ENCODE peak calls at places on chromosomes 6 and 20, in four cellular contexts. One of them, this sample, is unnamed.
A peak's percentile ranks its signal among the peaks of the same experiment; 100 is the strongest.

GRCh38 chr6:88174906-88175305 is 8.8 kb upstream of the CNR1 start:
- DNase-seq in Ammon's horn: no peak
- DNase-seq in GM20000: no peak
- DNase-seq in CD8-positive, alpha-beta T cell: no peak
- DNase-seq in this sample: no peak

GRCh38 chr6:127842562-127842961 is 58.3 kb downstream of the THEMIS start:
- DNase-seq in GM20000: no peak
- DNase-seq in Ammon's horn: no peak
- DNase-seq in CD8-positive, alpha-beta T cell: no peak
- DNase-seq in this sample: no peak

GRCh38 chr6:31575335-31575901 is at the start of gene TNF:
- DNase-seq in GM20000: peak; percentile 81
- DNase-seq in Ammon's horn: peak; percentile 53
- DNase-seq in CD8-positive, alpha-beta T cell: peak; percentile 45
- DNase-seq in this sample: peak; percentile 80

GRCh38 chr6:120935007-120935406 is 399.3 kb downstream of the TBC1D32 start:
- DNase-seq in GM20000: no peak
- DNase-seq in CD8-positive, alpha-beta T cell: no peak
- DNase-seq in Ammon's horn: no peak
- DNase-seq in this sample: no peak

GRCh38 chr20:38343107-38343797 is 3.0 kb upstream of the LBP start:
- DNase-seq in Ammon's horn: no peak
- DNase-seq in CD8-positive, alpha-beta T cell: no peak
- DNase-seq in GM20000: no peak
- DNase-seq in this sample: no peak

GRCh38 chr6:108180266-108180665 is 14.4 kb downstream of the NR2E1 start:
- DNase-seq in GM20000: no peak
- DNase-seq in CD8-positive, alpha-beta T cell: no peak
- DNase-seq in Ammon's horn: no peak
- DNase-seq in this sample: no peak

GRCh38 chr20:25209911-25210310 is 14.4 kb downstream of the ENTPD6 start:
- DNase-seq in Ammon's horn: no peak
- DNase-seq in GM20000: no peak
- DNase-seq in CD8-positive, alpha-beta T cell: no peak
- DNase-seq in this sample: no peak

GRCh38 chr6:46505693-46506512 is 14.7 kb upstream of the RCAN2 start:
- DNase-seq in CD8-positive, alpha-beta T cell: no peak
- DNase-seq in GM20000: no peak
- DNase-seq in Ammon's horn: no peak
- DNase-seq in this sample: no peak

GRCh38 chr6:121441477-121441876 is 6.0 kb downstream of the GJA1 start:
- DNase-seq in CD8-positive, alpha-beta T cell: no peak
- DNase-seq in Ammon's horn: no peak
- DNase-seq in GM20000: no peak
- DNase-seq in this sample: no peak

GRCh38 chr6:107819976-107820551 is 4.0 kb downstream of the SCML4 start:
- DNase-seq in Ammon's horn: no peak
- DNase-seq in CD8-positive, alpha-beta T cell: peak; percentile 38
- DNase-seq in GM20000: no peak
- DNase-seq in this sample: no peak

GRCh38 chr6:42100029-42100901 is 42.2 kb downstream of the C6orf132 start:
- DNase-seq in CD8-positive, alpha-beta T cell: no peak
- DNase-seq in GM20000: no peak
- DNase-seq in Ammon's horn: no peak
- DNase-seq in this sample: no peak

GRCh38 chr6:52815167-52816092 is 11.8 kb upstream of the GSTA1 start:
- DNase-seq in Ammon's horn: peak; percentile 5
- DNase-seq in CD8-positive, alpha-beta T cell: peak; percentile 11
- DNase-seq in GM20000: peak; percentile 69
- DNase-seq in this sample: no peak

GRCh38 chr20:14817121-14817520 is 479.7 kb upstream of the FLRT3 start:
- DNase-seq in GM20000: no peak
- DNase-seq in CD8-positive, alpha-beta T cell: no peak
- DNase-seq in Ammon's horn: no peak
- DNase-seq in this sample: no peak

GRCh38 chr6:95693108-95693507 is 115.8 kb downstream of the MANEA start:
- DNase-seq in GM20000: no peak
- DNase-seq in CD8-positive, alpha-beta T cell: no peak
- DNase-seq in Ammon's horn: no peak
- DNase-seq in this sample: no peak

GRCh38 chr6:137868721-137869631 is 1.9 kb downstream of the TNFAIP3 start:
- DNase-seq in GM20000: peak; percentile 44
- DNase-seq in CD8-positive, alpha-beta T cell: no peak
- DNase-seq in Ammon's horn: no peak
- DNase-seq in this sample: no peak

GRCh38 chr6:1667012-1667804 is 57.5 kb downstream of the FOXC1 start:
- DNase-seq in Ammon's horn: no peak
- DNase-seq in GM20000: no peak
- DNase-seq in CD8-positive, alpha-beta T cell: no peak
- DNase-seq in this sample: no peak

GRCh38 chr20:50296450-50297375 is 106.1 kb downstream of the CEBPB start:
- DNase-seq in Ammon's horn: no peak
- DNase-seq in CD8-positive, alpha-beta T cell: no peak
- DNase-seq in GM20000: no peak
- DNase-seq in this sample: no peak

GRCh38 chr20:32971703-32972161 is 32.5 kb downstream of the SUN5 start:
- DNase-seq in CD8-positive, alpha-beta T cell: no peak
- DNase-seq in GM20000: no peak
- DNase-seq in Ammon's horn: peak; percentile 22
- DNase-seq in this sample: no peak

GRCh38 chr6:83592770-83593394 is 80.5 kb downstream of the PRSS35 start:
- DNase-seq in CD8-positive, alpha-beta T cell: no peak
- DNase-seq in Ammon's horn: no peak
- DNase-seq in GM20000: peak; percentile 46
- DNase-seq in this sample: no peak

GRCh38 chr20:46559001-46559400 is 8.5 kb upstream of the OCSTAMP start:
- DNase-seq in GM20000: no peak
- DNase-seq in CD8-positive, alpha-beta T cell: no peak
- DNase-seq in Ammon's horn: no peak
- DNase-seq in this sample: no peak

GRCh38 chr6:158752613-158753012 is 66.6 kb downstream of the EZR start:
- DNase-seq in CD8-positive, alpha-beta T cell: no peak
- DNase-seq in Ammon's horn: peak; percentile 96
- DNase-seq in GM20000: no peak
- DNase-seq in this sample: no peak

GRCh38 chr6:134936927-134937326 is 13.0 kb downstream of the ALDH8A1 start:
- DNase-seq in Ammon's horn: no peak
- DNase-seq in CD8-positive, alpha-beta T cell: no peak
- DNase-seq in GM20000: no peak
- DNase-seq in this sample: no peak

GRCh38 chr6:137259349-137259748 is 40.2 kb upstream of the IFNGR1 start:
- DNase-seq in CD8-positive, alpha-beta T cell: no peak
- DNase-seq in GM20000: no peak
- DNase-seq in Ammon's horn: no peak
- DNase-seq in this sample: no peak

GRCh38 chr6:149938571-149939462 is 3.0 kb upstream of the ULBP2 start:
- DNase-seq in GM20000: peak; percentile 82
- DNase-seq in Ammon's horn: no peak
- DNase-seq in CD8-positive, alpha-beta T cell: no peak
- DNase-seq in this sample: peak; percentile 57

GRCh38 chr6:692356-692851 is 535 bp downstream of the EXOC2 start:
- DNase-seq in CD8-positive, alpha-beta T cell: peak; percentile 67
- DNase-seq in Ammon's horn: peak; percentile 35
- DNase-seq in GM20000: peak; percentile 81
- DNase-seq in this sample: peak; percentile 72

GRCh38 chr6:139638179-139638872 is 263.9 kb upstream of the CITED2 start:
- DNase-seq in GM20000: no peak
- DNase-seq in CD8-positive, alpha-beta T cell: no peak
- DNase-seq in Ammon's horn: no peak
- DNase-seq in this sample: no peak

GRCh38 chr20:62367136-62367482 is at the start of gene LAMA5:
- DNase-seq in GM20000: peak; percentile 89
- DNase-seq in Ammon's horn: no peak
- DNase-seq in CD8-positive, alpha-beta T cell: no peak
- DNase-seq in this sample: no peak

GRCh38 chr20:45114465-45115385 is at the start of gene WFDC5:
- DNase-seq in CD8-positive, alpha-beta T cell: no peak
- DNase-seq in GM20000: peak; percentile 17
- DNase-seq in Ammon's horn: no peak
- DNase-seq in this sample: no peak

GRCh38 chr6:108744996-108745395 is 103.2 kb upstream of the ARMC2 start:
- DNase-seq in Ammon's horn: no peak
- DNase-seq in GM20000: no peak
- DNase-seq in CD8-positive, alpha-beta T cell: no peak
- DNase-seq in this sample: no peak

GRCh38 chr20:33209789-33210188 is 7.4 kb upstream of the BPIFA3 start:
- DNase-seq in GM20000: peak; percentile 63
- DNase-seq in Ammon's horn: peak; percentile 61
- DNase-seq in CD8-positive, alpha-beta T cell: peak; percentile 6
- DNase-seq in this sample: no peak

This sample was measured in effector memory CD4-positive, alpha-beta T cell.